ENCODE peak calls at places on chromosomes 16 and 17, in eight cellular contexts. D is AG10803; Q is stomach; Z is MCF 10A; I is ovary; L is CD8-positive, alpha-beta T cell; E is H9; P is endothelial cell of umbilical vein. O is an unnamed sample.

GRCh38 chr16:31476305-31477219 is 4.6 kb downstream of the TGFB1I1 start:
- DNase-seq in L (peak), Z (no peak), E (peak), P (no peak), I (no peak), D (no peak), Q (peak), O (no peak)

GRCh38 chr17:48727415-48728175 is 955 bp downstream of the HOXB13 start:
- DNase-seq in Z (no peak), L (no peak), D (no peak), I (no peak), Q (no peak), E (no peak), P (no peak), O (no peak)

GRCh38 chr16:12113581-12114375 is 137.2 kb downstream of the SNX29 start:
- DNase-seq in L (no peak), I (no peak), P (no peak), D (peak), Z (no peak), Q (no peak), E (no peak), O (no peak)

GRCh38 chr16:51056331-51056730 is 94.7 kb downstream of the SALL1 start:
- DNase-seq in D (no peak), P (no peak), I (no peak), Z (no peak), E (no peak), Q (no peak), L (no peak), O (no peak)

GRCh38 chr16:80723981-80724380 is 80.4 kb downstream of the CDYL2 start:
- DNase-seq in L (no peak), Q (no peak), I (no peak), D (no peak), Z (no peak), E (no peak), P (no peak), O (no peak)

GRCh38 chr17:72118588-72119279 is 2.1 kb upstream of the SOX9 start:
- DNase-seq in Q (peak), E (peak), L (no peak), I (no peak), Z (peak), D (peak), P (peak), O (no peak)

GRCh38 chr17:74738051-74738996 is 1.3 kb downstream of the RAB37 start:
- DNase-seq in D (no peak), E (no peak), Z (no peak), I (no peak), P (no peak), Q (peak), L (peak), O (no peak)

GRCh38 chr17:16301963-16302855 is 51.1 kb downstream of the CENPV start:
- DNase-seq in D (no peak), I (no peak), L (no peak), Z (no peak), Q (no peak), P (no peak), E (no peak), O (no peak)

GRCh38 chr16:17303101-17303500 is 167.7 kb downstream of the XYLT1 start:
- DNase-seq in D (no peak), I (no peak), Z (no peak), L (no peak), E (no peak), Q (peak), P (no peak), O (no peak)

GRCh38 chr17:42979511-42980273 is at the start of gene PTGES3L:
- DNase-seq in D (no peak), L (peak), Z (peak), Q (no peak), I (no peak), E (peak), P (no peak), O (no peak)

GRCh38 chr17:33469911-33470310 is 176.8 kb upstream of the ASIC2 start:
- DNase-seq in D (peak), L (no peak), P (no peak), E (no peak), I (no peak), Z (no peak), Q (no peak), O (no peak)

GRCh38 chr16:85995591-85996461 is 96.9 kb downstream of the IRF8 start:
- DNase-seq in I (no peak), D (peak), L (no peak), Z (no peak), E (no peak), Q (peak), P (no peak), O (no peak)

GRCh38 chr16:89786474-89787364 is 29.7 kb downstream of the FANCA start:
- DNase-seq in E (no peak), Z (no peak), D (no peak), L (no peak), P (no peak), I (no peak), Q (no peak), O (no peak)

GRCh38 chr17:37273419-37274051 is 102.2 kb upstream of the C17orf78 start:
- DNase-seq in D (peak), E (peak), P (peak), L (no peak), I (no peak), Z (no peak), Q (no peak), O (no peak)

GRCh38 chr17:17568772-17569195 is 22.7 kb downstream of the PEMT start:
- DNase-seq in Q (peak), E (peak), L (peak), P (peak), I (peak), D (peak), Z (peak), O (no peak)

GRCh38 chr17:12709063-12709462 is 43.4 kb downstream of the MYOCD start:
- DNase-seq in E (no peak), Q (no peak), Z (no peak), D (peak), P (no peak), L (no peak), I (no peak), O (no peak)

GRCh38 chr17:75589919-75590303 is 2.3 kb downstream of the MYO15B start:
- DNase-seq in P (no peak), Z (no peak), E (peak), Q (no peak), I (peak), D (no peak), L (peak), O (no peak)

GRCh38 chr17:42118545-42118944 is 2.6 kb downstream of the KAT2A start:
- DNase-seq in I (no peak), D (no peak), Q (peak), P (peak), Z (peak), L (peak), E (peak), O (no peak)

GRCh38 chr17:20073056-20073979 is 64.2 kb downstream of the SPECC1 start:
- DNase-seq in Z (no peak), E (no peak), Q (peak), L (peak), P (no peak), D (peak), I (peak), O (peak)

GRCh38 chr16:68700120-68700519 is 37.0 kb upstream of the CDH1 start:
- DNase-seq in E (no peak), I (no peak), D (peak), P (peak), Q (no peak), Z (peak), L (no peak), O (no peak)

GRCh38 chr16:87201052-87201451 is 116.1 kb downstream of the C16orf95 start:
- DNase-seq in E (no peak), L (no peak), D (peak), Q (no peak), P (peak), Z (peak), I (no peak), O (no peak)

GRCh38 chr17:58391302-58391984 is 25.9 kb downstream of the RNF43 start:
- DNase-seq in D (no peak), P (peak), E (no peak), I (no peak), L (no peak), Z (peak), Q (peak), O (no peak)

GRCh38 chr16:800834-801488 is 427 bp upstream of the GNG13 start:
- DNase-seq in P (no peak), Z (no peak), E (no peak), Q (no peak), L (no peak), I (no peak), D (no peak), O (no peak)

GRCh38 chr17:17713839-17714238 is 32.6 kb downstream of the RAI1 start:
- DNase-seq in L (no peak), I (no peak), Z (peak), Q (peak), E (no peak), D (peak), P (no peak), O (no peak)

GRCh38 chr16:79610771-79611170 is 10.2 kb upstream of the MAF start:
- DNase-seq in E (no peak), Q (no peak), D (no peak), I (no peak), L (no peak), P (no peak), Z (peak), O (no peak)

GRCh38 chr17:83181991-83182619 is 102.7 kb downstream of the METRNL start:
- DNase-seq in L (no peak), E (no peak), Z (no peak), I (no peak), Q (no peak), D (no peak), P (no peak), O (peak)

GRCh38 chr16:22318690-22319358 is 21.6 kb downstream of the POLR3E start:
- DNase-seq in P (peak), I (peak), L (peak), D (peak), Q (peak), E (peak), Z (peak), O (peak)

GRCh38 chr17:34823023-34823422 is 138.2 kb downstream of the CCT6B start:
- DNase-seq in D (no peak), Z (no peak), Q (no peak), I (no peak), E (no peak), L (no peak), P (no peak), O (no peak)

GRCh38 chr16:397135-397661 is at the start of gene NME4:
- DNase-seq in Z (no peak), E (peak), I (peak), P (peak), D (no peak), Q (no peak), L (no peak), O (peak)

GRCh38 chr17:73658821-73659220 is 14.6 kb upstream of the SDK2 start:
- DNase-seq in D (no peak), P (no peak), L (no peak), Z (no peak), E (no peak), Q (no peak), I (no peak), O (no peak)

GRCh38 chr16:13021996-13022395 is 120.6 kb downstream of the SHISA9 start:
- DNase-seq in L (no peak), I (no peak), Z (peak), P (no peak), D (no peak), Q (no peak), E (no peak), O (no peak)

GRCh38 chr16:72985148-72985882 is 62.6 kb downstream of the ZFHX3 start:
- DNase-seq in Q (no peak), E (no peak), D (peak), I (no peak), P (no peak), L (no peak), Z (peak), O (no peak)

GRCh38 chr16:112153-112840 is 26.2 kb downstream of the NPRL3 start:
- DNase-seq in D (no peak), E (no peak), Q (no peak), Z (no peak), I (no peak), L (no peak), P (no peak), O (no peak)

GRCh38 chr17:39755550-39756375 is 18.0 kb downstream of the GRB7 start:
- DNase-seq in Z (no peak), I (no peak), E (peak), L (peak), P (no peak), Q (no peak), D (peak), O (no peak)

GRCh38 chr17:49229805-49230600 is 584 bp downstream of the PHOSPHO1 start:
- DNase-seq in E (no peak), L (no peak), P (no peak), Q (no peak), I (no peak), Z (no peak), D (no peak), O (no peak)

DNA sequence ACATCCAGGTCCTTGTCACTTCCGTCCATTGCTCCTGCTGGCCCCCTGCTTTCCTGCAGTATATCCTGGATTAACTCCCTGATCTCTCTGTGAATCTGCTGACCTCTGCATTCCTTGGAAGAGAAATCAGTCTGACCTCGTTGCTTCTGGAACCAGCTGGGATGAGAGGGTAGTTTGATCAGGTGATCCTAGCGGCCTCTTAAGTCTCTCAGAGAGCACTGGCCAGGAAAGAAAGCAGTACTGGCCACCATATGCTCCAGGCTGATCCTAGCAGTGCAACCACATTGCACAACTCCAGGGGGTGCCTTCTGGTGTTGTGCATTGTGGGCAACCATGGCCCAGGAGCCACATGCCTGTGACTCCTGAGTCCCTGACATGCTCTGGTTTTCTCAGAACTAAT is 79.2 kb downstream of the ARHGAP23 start:
- DNase-seq in D (no peak), Q (no peak), E (peak), Z (no peak), I (no peak), L (no peak), P (no peak), O (no peak)
- TF ChIP-seq CTCF in D (peak), Q (no peak), E (peak), Z (no peak), I (no peak), L (no peak), P (peak), O (no peak)

GRCh38 chr16:24322106-24322505 is 66.0 kb downstream of the CACNG3 start:
- DNase-seq in D (no peak), Z (no peak), E (peak), I (no peak), P (no peak), Q (no peak), L (no peak), O (no peak)

GRCh38 chr16:24315343-24315742 is 59.2 kb downstream of the CACNG3 start:
- DNase-seq in I (no peak), E (no peak), L (no peak), Q (no peak), Z (no peak), D (no peak), P (no peak), O (no peak)

GRCh38 chr16:24319415-24319814 is 63.3 kb downstream of the CACNG3 start:
- DNase-seq in Z (no peak), L (no peak), E (no peak), P (no peak), I (no peak), Q (no peak), D (no peak), O (no peak)

DNA sequence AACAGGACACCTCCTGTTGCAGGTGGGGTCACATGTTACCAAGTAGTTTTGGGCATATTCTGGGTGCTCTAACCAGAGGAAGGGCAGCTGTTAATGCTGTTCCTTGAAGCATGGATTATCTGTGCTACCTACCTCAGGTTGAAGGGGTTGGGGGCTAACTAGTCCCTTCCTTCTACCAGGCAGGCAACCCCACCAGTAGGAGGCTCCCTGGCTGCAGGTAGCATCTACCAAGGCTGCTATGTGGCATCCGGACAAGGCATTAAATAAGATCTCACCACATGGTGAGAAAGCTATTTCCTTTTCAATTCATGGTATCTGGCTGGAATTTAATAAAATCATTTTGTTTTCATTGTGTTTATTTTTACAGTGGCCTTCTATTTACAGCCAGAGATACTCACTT is 62.5 kb downstream of the CACNG3 start:
- DNase-seq in I (no peak), P (no peak), Q (no peak), Z (no peak), L (no peak), D (no peak), E (peak), O (no peak)
- TF ChIP-seq CTCF in I (no peak), P (no peak), Q (no peak), Z (no peak), L (no peak), D (no peak), E (peak), O (no peak)

GRCh38 chr16:29961479-29962343 is at the start of gene TMEM219:
- DNase-seq in I (peak), L (peak), P (peak), Q (peak), Z (peak), E (peak), D (peak), O (peak)
- TF ChIP-seq CTCF in I (peak), L (no peak), P (peak), Q (peak), Z (peak), E (peak), D (peak), O (peak)

GRCh38 chr17:65173284-65173793 is 36.2 kb downstream of the RGS9 start:
- DNase-seq in Q (peak), L (peak), E (peak), P (peak), Z (peak), D (peak), I (no peak), O (no peak)
- TF ChIP-seq CTCF in Q (no peak), L (no peak), E (no peak), P (no peak), Z (no peak), D (no peak), I (no peak), O (no peak)

GRCh38 chr17:81731271-81731670 is 19.2 kb downstream of the SLC25A10 start:
- DNase-seq in Z (no peak), D (peak), L (no peak), E (no peak), I (no peak), P (no peak), Q (no peak), O (no peak)

GRCh38 chr17:81735181-81736102 is 23.4 kb downstream of the SLC25A10 start:
- DNase-seq in I (no peak), P (no peak), E (no peak), Z (peak), L (no peak), D (peak), Q (peak), O (peak)

GRCh38 chr17:81737947-81738800 is 26.1 kb downstream of the SLC25A10 start:
- DNase-seq in L (no peak), D (no peak), Z (no peak), E (no peak), Q (no peak), P (no peak), I (no peak), O (peak)

GRCh38 chr17:81734405-81735055 is 22.4 kb downstream of the SLC25A10 start:
- DNase-seq in L (no peak), Q (peak), P (no peak), E (no peak), D (no peak), Z (no peak), I (no peak), O (peak)

DNA sequence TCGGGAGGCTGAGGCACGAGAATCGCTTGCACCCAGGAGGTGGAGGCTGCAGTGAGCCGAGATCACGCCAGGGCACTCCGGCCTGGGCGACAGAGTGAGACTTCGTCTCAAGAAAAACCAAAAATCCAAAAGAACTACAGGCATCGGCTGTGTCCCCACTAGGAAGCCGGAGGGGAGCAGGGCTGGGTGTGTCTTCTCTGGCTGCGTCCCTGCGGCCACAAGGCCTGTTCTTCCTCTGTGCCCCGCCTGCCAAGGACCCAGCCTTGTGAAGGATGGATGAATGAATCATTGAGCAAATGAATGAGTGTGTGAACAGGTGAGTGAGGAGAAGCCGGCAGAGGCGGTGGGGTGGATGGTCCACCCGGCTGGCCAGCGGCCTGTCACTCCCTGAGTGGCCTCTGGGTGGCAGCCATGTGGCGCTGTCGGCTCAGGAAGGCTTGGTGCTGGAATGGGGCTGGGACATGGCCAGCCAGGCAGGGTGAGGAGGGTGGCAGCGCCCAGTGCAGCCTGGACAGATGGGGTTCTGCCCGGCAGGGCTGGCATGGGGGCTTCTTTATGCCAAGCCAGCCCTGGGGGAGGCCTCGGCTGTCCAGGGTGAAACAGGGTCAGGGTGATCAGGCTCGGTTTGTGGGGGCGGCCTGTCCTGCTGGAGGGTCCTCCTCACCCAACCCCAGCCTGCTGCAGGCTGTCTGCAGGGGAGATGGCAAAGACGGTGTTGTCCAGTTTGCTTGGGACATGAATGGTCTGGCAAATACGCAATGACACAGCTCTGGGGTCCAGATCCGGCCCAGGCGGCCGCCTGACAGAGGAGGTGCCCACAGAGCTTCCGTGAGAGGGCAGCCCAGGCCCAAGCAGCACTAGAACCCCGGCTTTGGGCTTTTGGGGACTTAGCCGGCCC is 21.7 kb downstream of the SLC25A10 start:
- DNase-seq in E (peak), P (peak), Z (peak), Q (peak), D (peak), I (peak), L (no peak), O (peak)
- TF ChIP-seq CTCF in E (peak), P (peak), Z (peak), Q (peak), D (peak), I (peak), L (peak), O (peak)

GRCh38 chr17:6857904-6858303 is 26.4 kb upstream of the TEKT1 start:
- DNase-seq in P (no peak), I (no peak), L (no peak), Q (no peak), D (no peak), Z (no peak), E (no peak), O (no peak)

GRCh38 chr17:6857336-6857735 is 25.8 kb upstream of the TEKT1 start:
- DNase-seq in P (no peak), L (no peak), D (no peak), Q (no peak), I (no peak), Z (no peak), E (no peak), O (no peak)

GRCh38 chr17:6856054-6856453 is 24.5 kb upstream of the TEKT1 start:
- DNase-seq in Q (no peak), L (no peak), Z (no peak), E (no peak), P (no peak), I (no peak), D (no peak), O (no peak)

GRCh38 chr17:6853764-6854442 is 22.4 kb upstream of the TEKT1 start:
- DNase-seq in Q (no peak), D (no peak), E (peak), I (no peak), Z (peak), P (no peak), L (peak), O (no peak)
- TF ChIP-seq CTCF in Q (no peak), D (peak), E (peak), I (no peak), Z (peak), P (no peak), L (no peak), O (peak)